ENCODE peak calls at places on chromosomes 5 and 9, in nine cellular contexts. One of them, this sample, is unnamed.

GRCh38 chr9:37037137-37037743 is 3.2 kb upstream of the PAX5 start:
- DNase-seq in tibial artery: no peak
- DNase-seq in neural progenitor cell: peak
- DNase-seq in frontal cortex: no peak
- DNase-seq in fibroblast of lung: no peak
- DNase-seq in anterior cingulate cortex: no peak
- DNase-seq in kidney tubule cell: no peak
- DNase-seq in substantia nigra: no peak
- DNase-seq in midbrain: peak
- DNase-seq in this sample: peak

GRCh38 chr9:122132539-122132938 is 27.0 kb downstream of the NDUFA8 start:
- DNase-seq in midbrain: no peak
- DNase-seq in neural progenitor cell: no peak
- DNase-seq in substantia nigra: no peak
- DNase-seq in tibial artery: no peak
- DNase-seq in anterior cingulate cortex: no peak
- DNase-seq in frontal cortex: no peak
- DNase-seq in kidney tubule cell: no peak
- DNase-seq in fibroblast of lung: no peak
- DNase-seq in this sample: no peak

GRCh38 chr5:151745071-151745705 is 13.2 kb downstream of the ATOX1 start:
- DNase-seq in tibial artery: peak
- DNase-seq in substantia nigra: no peak
- DNase-seq in midbrain: peak
- DNase-seq in fibroblast of lung: peak
- DNase-seq in neural progenitor cell: no peak
- DNase-seq in anterior cingulate cortex: peak
- DNase-seq in kidney tubule cell: peak
- DNase-seq in frontal cortex: peak
- DNase-seq in this sample: peak

GRCh38 chr5:83595217-83595616 is 123.7 kb downstream of the VCAN start:
- DNase-seq in fibroblast of lung: no peak
- DNase-seq in tibial artery: no peak
- DNase-seq in kidney tubule cell: no peak
- DNase-seq in anterior cingulate cortex: no peak
- DNase-seq in midbrain: no peak
- DNase-seq in frontal cortex: no peak
- DNase-seq in neural progenitor cell: no peak
- DNase-seq in substantia nigra: no peak
- DNase-seq in this sample: no peak

GRCh38 chr5:98927242-98927987 is 1.4 kb downstream of the CHD1 start:
- DNase-seq in midbrain: peak
- DNase-seq in neural progenitor cell: peak
- DNase-seq in anterior cingulate cortex: no peak
- DNase-seq in substantia nigra: no peak
- DNase-seq in tibial artery: peak
- DNase-seq in kidney tubule cell: peak
- DNase-seq in fibroblast of lung: peak
- DNase-seq in frontal cortex: peak
- DNase-seq in this sample: peak

GRCh38 chr9:119801311-119801710 is 432.1 kb upstream of the BRINP1 start:
- DNase-seq in substantia nigra: no peak
- DNase-seq in frontal cortex: no peak
- DNase-seq in neural progenitor cell: no peak
- DNase-seq in kidney tubule cell: no peak
- DNase-seq in fibroblast of lung: no peak
- DNase-seq in midbrain: no peak
- DNase-seq in tibial artery: peak
- DNase-seq in anterior cingulate cortex: no peak
- DNase-seq in this sample: peak

GRCh38 chr5:158841918-158842317 is 257.8 kb downstream of the EBF1 start:
- DNase-seq in anterior cingulate cortex: no peak
- DNase-seq in substantia nigra: no peak
- DNase-seq in neural progenitor cell: no peak
- DNase-seq in kidney tubule cell: no peak
- DNase-seq in midbrain: no peak
- DNase-seq in tibial artery: no peak
- DNase-seq in frontal cortex: no peak
- DNase-seq in fibroblast of lung: no peak
- DNase-seq in this sample: no peak

GRCh38 chr9:69599232-69599971 is 72.8 kb downstream of the APBA1 start:
- DNase-seq in frontal cortex: no peak
- DNase-seq in fibroblast of lung: peak
- DNase-seq in anterior cingulate cortex: no peak
- DNase-seq in substantia nigra: no peak
- DNase-seq in tibial artery: no peak
- DNase-seq in midbrain: no peak
- DNase-seq in kidney tubule cell: no peak
- DNase-seq in neural progenitor cell: no peak
- DNase-seq in this sample: no peak

GRCh38 chr9:8627944-8628679 is 828.5 kb upstream of the DMAC1 start:
- DNase-seq in substantia nigra: no peak
- DNase-seq in tibial artery: no peak
- DNase-seq in frontal cortex: no peak
- DNase-seq in midbrain: no peak
- DNase-seq in neural progenitor cell: peak
- DNase-seq in fibroblast of lung: no peak
- DNase-seq in kidney tubule cell: no peak
- DNase-seq in anterior cingulate cortex: no peak
- DNase-seq in this sample: no peak

GRCh38 chr9:90896231-90896630 is 94.6 kb downstream of the SYK start:
- DNase-seq in kidney tubule cell: no peak
- DNase-seq in fibroblast of lung: no peak
- DNase-seq in anterior cingulate cortex: no peak
- DNase-seq in frontal cortex: no peak
- DNase-seq in substantia nigra: no peak
- DNase-seq in neural progenitor cell: no peak
- DNase-seq in tibial artery: no peak
- DNase-seq in midbrain: no peak
- DNase-seq in this sample: no peak

GRCh38 chr9:135890896-135891631 is 16.3 kb downstream of the CAMSAP1 start:
- DNase-seq in substantia nigra: no peak
- DNase-seq in anterior cingulate cortex: no peak
- DNase-seq in neural progenitor cell: no peak
- DNase-seq in kidney tubule cell: no peak
- DNase-seq in frontal cortex: no peak
- DNase-seq in tibial artery: no peak
- DNase-seq in fibroblast of lung: no peak
- DNase-seq in midbrain: no peak
- DNase-seq in this sample: no peak